ENCODE peak calls at places on chromosome 19, in six cellular contexts. H is NCI-H187 treated with DMSO at 0.1 percent for 48 hours; X is activated CD8-positive, alpha-beta memory T cell treated with anti-CD3 and anti-CD28 coated beads for 1 hour; E is GM13976; F is upper lobe of right lung; T is stimulated activated CD8-positive, alpha-beta memory T cell treated with anti-CD3 and anti-CD28 coated beads, Interleukin-15, amount 100 ng/mL, for 4 hours. C is an unnamed sample.
A peak's percentile ranks its signal among the peaks of the same experiment; 100 is the strongest.

GRCh38 chr19:51337861-51338562 is 3.9 kb downstream of the VSIG10L start:
- DNase-seq in H (no peak), X (no peak), E (no peak), F (no peak), T (no peak), C (no peak)

GRCh38 chr19:55697698-55698097 is 22.7 kb downstream of the EPN1 start:
- DNase-seq in H (no peak), X (no peak), E (no peak), F (peak; percentile 30), T (no peak), C (no peak)

GRCh38 chr19:50231821-50232220 is 28.4 kb downstream of the MYH14 start:
- DNase-seq in H (no peak), X (no peak), E (no peak), F (no peak), T (no peak), C (no peak)

GRCh38 chr19:7789447-7789846 is 26.4 kb downstream of the CLEC4M start:
- DNase-seq in H (no peak), X (peak; percentile 8), E (peak; percentile 54), F (no peak), T (no peak), C (no peak)

GRCh38 chr19:49662011-49662410 is 3.6 kb downstream of the IRF3 start:
- DNase-seq in H (no peak), X (no peak), E (no peak), F (no peak), T (no peak), C (no peak)

GRCh38 chr19:13849991-13850909 is 26.7 kb upstream of the NANOS3 start:
- DNase-seq in H (no peak), X (no peak), E (peak; percentile 81), F (peak; percentile 93), T (no peak), C (no peak)

GRCh38 chr19:43525836-43526771 is 897 bp downstream of the ETHE1 start:
- DNase-seq in H (no peak), X (no peak), E (no peak), F (no peak), T (no peak), C (no peak)

GRCh38 chr19:7852851-7853759 is 21.1 kb downstream of the PRR36 start:
- DNase-seq in H (no peak), X (peak; percentile 59), E (peak; percentile 97), F (peak; percentile 92), T (no peak), C (no peak)

GRCh38 chr19:10604460-10604980 is 17.4 kb upstream of the AP1M2 start:
- DNase-seq in H (no peak), X (peak; percentile 3), E (peak; percentile 60), F (no peak), T (no peak), C (no peak)

GRCh38 chr19:663682-664117 is 686 bp upstream of the RNF126 start:
- DNase-seq in H (no peak), X (no peak), E (no peak), F (no peak), T (no peak), C (no peak)

GRCh38 chr19:15195987-15196682 is 4.7 kb downstream of the NOTCH3 start:
- DNase-seq in H (no peak), X (no peak), E (no peak), F (peak; percentile 92), T (no peak), C (no peak)

GRCh38 chr19:52987221-52987620 is 24.5 kb upstream of the ZNF816 start:
- DNase-seq in H (no peak), X (no peak), E (no peak), F (no peak), T (no peak), C (no peak)

GRCh38 chr19:35764432-35765315 is 6.7 kb downstream of the PROSER3 start:
- DNase-seq in H (no peak), X (no peak), E (no peak), F (no peak), T (no peak), C (no peak)

GRCh38 chr19:47229674-47230121 is 1.3 kb downstream of the BBC3 start:
- DNase-seq in H (no peak), X (no peak), E (no peak), F (no peak), T (no peak), C (no peak)

GRCh38 chr19:5466814-5467291 is 11.6 kb downstream of the ZNRF4 start:
- DNase-seq in H (no peak), X (no peak), E (no peak), F (no peak), T (no peak), C (no peak)

GRCh38 chr19:58356236-58356970 is 3.1 kb upstream of the A1BG start:
- DNase-seq in H (no peak), X (no peak), E (peak; percentile 64), F (no peak), T (peak; percentile 4), C (no peak)